ENCODE peak calls at places on chromosomes 2 and 18, in six cellular contexts. One of them, this sample, is unnamed.

GRCh38 chr2:198337368-198337767 is 533.0 kb downstream of the PLCL1 start:
- DNase-seq in DMS153: no peak
- DNase-seq in AG04450: no peak
- DNase-seq in sciatic nerve: no peak
- DNase-seq in uterus: no peak
- DNase-seq in COR-L47: peak
- DNase-seq in this sample: peak

GRCh38 chr2:143161982-143162837 is 33.0 kb downstream of the ARHGAP15 start:
- DNase-seq in DMS153: peak
- DNase-seq in uterus: no peak
- DNase-seq in COR-L47: peak
- DNase-seq in sciatic nerve: peak
- DNase-seq in AG04450: peak
- DNase-seq in this sample: peak

GRCh38 chr2:6423131-6423530 is 442.6 kb downstream of the CMPK2 start:
- DNase-seq in AG04450: no peak
- DNase-seq in uterus: no peak
- DNase-seq in sciatic nerve: no peak
- DNase-seq in DMS153: no peak
- DNase-seq in COR-L47: no peak
- DNase-seq in this sample: no peak

GRCh38 chr2:152811916-152812315 is 93.5 kb downstream of the ARL6IP6 start:
- DNase-seq in COR-L47: no peak
- DNase-seq in DMS153: no peak
- DNase-seq in sciatic nerve: no peak
- DNase-seq in AG04450: no peak
- DNase-seq in uterus: no peak
- DNase-seq in this sample: no peak

GRCh38 chr2:58127111-58127510 is 80.5 kb downstream of the VRK2 start:
- DNase-seq in sciatic nerve: no peak
- DNase-seq in COR-L47: no peak
- DNase-seq in DMS153: no peak
- DNase-seq in AG04450: no peak
- DNase-seq in uterus: no peak
- DNase-seq in this sample: no peak

GRCh38 chr18:44781890-44782289 is 101.2 kb downstream of the SETBP1 start:
- DNase-seq in uterus: no peak
- DNase-seq in sciatic nerve: no peak
- DNase-seq in DMS153: no peak
- DNase-seq in COR-L47: no peak
- DNase-seq in AG04450: no peak
- DNase-seq in this sample: no peak

GRCh38 chr2:36516136-36516870 is 81.7 kb downstream of the FEZ2 start:
- DNase-seq in COR-L47: no peak
- DNase-seq in sciatic nerve: no peak
- DNase-seq in uterus: no peak
- DNase-seq in AG04450: no peak
- DNase-seq in DMS153: no peak
- DNase-seq in this sample: no peak

GRCh38 chr18:75223687-75224347 is 13.2 kb downstream of the TSHZ1 start:
- DNase-seq in DMS153: no peak
- DNase-seq in uterus: no peak
- DNase-seq in sciatic nerve: no peak
- DNase-seq in COR-L47: no peak
- DNase-seq in AG04450: no peak
- DNase-seq in this sample: no peak

GRCh38 chr18:72544092-72544886 is at the start of gene CBLN2:
- DNase-seq in DMS153: peak
- DNase-seq in COR-L47: peak
- DNase-seq in uterus: no peak
- DNase-seq in AG04450: peak
- DNase-seq in sciatic nerve: no peak
- DNase-seq in this sample: peak

GRCh38 chr2:43340066-43340465 is 113.7 kb upstream of the ZFP36L2 start:
- DNase-seq in uterus: peak
- DNase-seq in COR-L47: no peak
- DNase-seq in DMS153: no peak
- DNase-seq in sciatic nerve: no peak
- DNase-seq in AG04450: no peak
- DNase-seq in this sample: no peak

GRCh38 chr18:63676526-63676925 is 14.8 kb upstream of the SERPINB3 start:
- DNase-seq in AG04450: no peak
- DNase-seq in uterus: no peak
- DNase-seq in COR-L47: peak
- DNase-seq in sciatic nerve: no peak
- DNase-seq in DMS153: no peak
- DNase-seq in this sample: peak

GRCh38 chr2:74576151-74576755 is 21.7 kb downstream of the DOK1 start:
- DNase-seq in COR-L47: no peak
- DNase-seq in sciatic nerve: no peak
- DNase-seq in AG04450: peak
- DNase-seq in DMS153: no peak
- DNase-seq in uterus: no peak
- DNase-seq in this sample: no peak

GRCh38 chr2:24049485-24050021 is at the start of gene FKBP1B:
- DNase-seq in sciatic nerve: peak
- DNase-seq in uterus: peak
- DNase-seq in DMS153: no peak
- DNase-seq in COR-L47: peak
- DNase-seq in AG04450: no peak
- DNase-seq in this sample: peak

GRCh38 chr2:188582206-188582605 is 290.5 kb downstream of the GULP1 start:
- DNase-seq in COR-L47: no peak
- DNase-seq in sciatic nerve: no peak
- DNase-seq in AG04450: no peak
- DNase-seq in DMS153: no peak
- DNase-seq in uterus: no peak
- DNase-seq in this sample: no peak

GRCh38 chr2:56671973-56672569 is 488.3 kb downstream of the CCDC85A start:
- DNase-seq in COR-L47: no peak
- DNase-seq in uterus: no peak
- DNase-seq in AG04450: no peak
- DNase-seq in sciatic nerve: no peak
- DNase-seq in DMS153: no peak
- DNase-seq in this sample: no peak

GRCh38 chr2:142980246-142981068 is 103.0 kb downstream of the KYNU start:
- DNase-seq in COR-L47: no peak
- DNase-seq in AG04450: no peak
- DNase-seq in DMS153: peak
- DNase-seq in uterus: no peak
- DNase-seq in sciatic nerve: no peak
- DNase-seq in this sample: peak

GRCh38 chr2:74502720-74503505 is 3.5 kb upstream of the LBX2 start:
- DNase-seq in sciatic nerve: peak
- DNase-seq in AG04450: peak
- DNase-seq in DMS153: no peak
- DNase-seq in uterus: peak
- DNase-seq in COR-L47: no peak
- DNase-seq in this sample: no peak

GRCh38 chr2:112010751-112011150 is 44.3 kb upstream of the TMEM87B start:
- DNase-seq in COR-L47: no peak
- DNase-seq in uterus: no peak
- DNase-seq in DMS153: no peak
- DNase-seq in sciatic nerve: no peak
- DNase-seq in AG04450: no peak
- DNase-seq in this sample: no peak

This sample was measured in NCI-H748 treated with DMSO at 0.1 percent for 48 hours.